ENCODE peak calls at places on chromosomes 11 and 22, in nine cellular contexts. Z, C, A, P, E, T, Y, O and H are unnamed samples.

GRCh38 chr11:62879150-62879549 is 1.5 kb upstream of the SLC3A2 start:
- DNase-seq in C (no peak), O (no peak), Z (no peak), T (no peak), E (no peak), A (no peak), P (no peak), Y (no peak), H (no peak)

GRCh38 chr11:4830909-4831308 is 9.8 kb downstream of the OR51F2 start:
- DNase-seq in E (no peak), O (no peak), P (no peak), Z (no peak), Y (no peak), A (no peak), T (no peak), C (no peak), H (no peak)

GRCh38 chr11:134502153-134502550 is 90.1 kb upstream of the B3GAT1 start:
- DNase-seq in E (no peak), A (no peak), P (no peak), C (no peak), O (peak; percentile 11), Z (no peak), Y (no peak), T (no peak), H (no peak)

GRCh38 chr11:298406-299065 is 790 bp downstream of the IFITM5 start:
- DNase-seq in E (no peak), C (no peak), Z (no peak), O (peak; percentile 32), Y (no peak), T (no peak), A (no peak), P (peak; percentile 14), H (peak; percentile 81)

GRCh38 chr11:18527512-18527911 is 770 bp upstream of the TSG101 start:
- DNase-seq in E (no peak), A (peak; percentile 31), O (no peak), C (no peak), Y (no peak), T (no peak), P (no peak), Z (peak; percentile 59), H (peak; percentile 65)

GRCh38 chr11:13224324-13224723 is 53.3 kb upstream of the BMAL1 start:
- DNase-seq in O (no peak), Z (no peak), P (no peak), C (no peak), T (no peak), E (no peak), A (no peak), Y (no peak), H (no peak)

GRCh38 chr11:33801821-33802413 is 27.6 kb upstream of the FBXO3 start:
- DNase-seq in C (no peak), A (no peak), Y (peak; percentile 0), P (no peak), T (no peak), O (no peak), E (no peak), Z (no peak), H (no peak)

GRCh38 chr11:74135516-74135840 is 35.3 kb downstream of the C2CD3 start:
- DNase-seq in E (no peak), O (no peak), P (no peak), A (no peak), Y (no peak), Z (peak; percentile 21), T (no peak), C (no peak), H (no peak)

GRCh38 chr11:15509082-15509481 is 394.4 kb downstream of the INSC start:
- DNase-seq in T (no peak), E (no peak), Z (no peak), A (no peak), O (no peak), P (no peak), Y (no peak), C (no peak), H (no peak)

GRCh38 chr11:62472063-62472884 is 53.4 kb downstream of the SCGB1A1 start:
- DNase-seq in T (no peak), P (peak; percentile 51), A (no peak), O (no peak), Y (peak; percentile 59), E (peak; percentile 38), Z (peak; percentile 52), C (no peak), H (peak; percentile 86)

GRCh38 chr11:44658451-44658850 is 68.3 kb upstream of the TSPAN18 start:
- DNase-seq in Y (no peak), E (peak; percentile 54), C (peak; percentile 51), A (no peak), P (no peak), Z (peak; percentile 21), O (no peak), T (no peak), H (peak; percentile 86)

DNA sequence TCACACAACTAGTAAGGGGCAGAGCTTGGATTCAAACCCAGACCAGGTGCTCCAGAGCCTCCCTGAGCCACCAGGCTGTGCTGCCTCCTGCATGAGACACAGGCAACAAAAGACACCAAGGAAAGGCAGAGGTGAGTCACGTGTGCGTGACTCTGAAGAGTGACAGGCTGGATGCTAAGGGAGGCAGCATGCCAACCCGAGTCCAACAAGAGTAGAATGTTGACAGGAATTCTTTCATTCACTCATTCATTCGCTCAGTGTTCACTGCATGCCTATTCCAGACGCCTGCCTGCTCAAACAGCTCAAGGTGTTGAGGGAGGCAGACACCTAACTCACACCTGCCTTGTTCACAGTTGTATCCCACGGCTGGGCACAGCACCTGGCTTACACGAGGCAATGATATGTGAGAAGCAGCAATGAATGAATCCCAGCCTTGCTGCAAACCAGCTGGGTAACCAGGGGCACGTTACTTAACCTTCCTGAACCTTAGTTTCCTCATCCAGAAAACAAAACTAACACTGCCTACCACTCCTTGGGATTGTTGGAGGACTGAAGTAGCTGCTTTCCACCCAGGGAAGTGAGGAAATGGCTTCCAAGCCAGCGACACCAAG is 73.8 kb upstream of the ARFGAP3 start:
- DNase-seq in O (no peak), A (peak; percentile 15), C (no peak), Z (no peak), E (no peak), T (no peak), Y (peak; percentile 46), P (no peak), H (peak; percentile 26)
- H3K4me1 ChIP-seq in O (peaks cover 94% of the 10 kb centered on the region), A (peaks cover 49% of the 10 kb centered on the region), C (peaks cover 2% of the 10 kb centered on the region), Z (peaks cover 24% of the 10 kb centered on the region), E (no peaks in the 10 kb centered on the region), T (peaks cover 9% of the 10 kb centered on the region), Y (peaks cover 30% of the 10 kb centered on the region), P (peaks cover 52% of the 10 kb centered on the region), H (peaks cover 58% of the 10 kb centered on the region)

GRCh38 chr11:61090982-61091372 is 11.3 kb upstream of the CD5 start:
- DNase-seq in A (no peak), P (no peak), E (no peak), T (no peak), Y (no peak), C (no peak), O (no peak), Z (no peak), H (no peak)
- H3K4me1 ChIP-seq in A (peaks cover 13% of the 10 kb centered on the region), P (no peaks in the 10 kb centered on the region), E (no peaks in the 10 kb centered on the region), T (peaks cover 31% of the 10 kb centered on the region), Y (peaks cover 6% of the 10 kb centered on the region), C (no peaks in the 10 kb centered on the region), O (peaks cover 8% of the 10 kb centered on the region), Z (peaks cover 7% of the 10 kb centered on the region), H (no peaks in the 10 kb centered on the region)

GRCh38 chr11:1485504-1485885 is 1.1 kb downstream of the MOB2 start:
- DNase-seq in T (no peak), Y (no peak), A (no peak), E (no peak), C (no peak), P (no peak), O (no peak), Z (no peak), H (peak; percentile 73)
- H3K4me1 ChIP-seq in T (peaks cover 17% of the 10 kb centered on the region), Y (peaks cover 13% of the 10 kb centered on the region), A (no peaks in the 10 kb centered on the region), E (no peaks in the 10 kb centered on the region), C (no peaks in the 10 kb centered on the region), P (peaks cover 73% of the 10 kb centered on the region), O (peaks cover 70% of the 10 kb centered on the region), Z (peaks cover 41% of the 10 kb centered on the region), H (peaks cover 4% of the 10 kb centered on the region)

GRCh38 chr11:58507355-58507754 is 550 bp downstream of the OR5B21 start:
- DNase-seq in E (no peak), Y (no peak), Z (no peak), C (no peak), O (no peak), T (no peak), A (no peak), P (no peak), H (no peak)
- H3K4me1 ChIP-seq in E (no peaks in the 10 kb centered on the region), Y (no peaks in the 10 kb centered on the region), Z (no peaks in the 10 kb centered on the region), C (no peaks in the 10 kb centered on the region), O (no peaks in the 10 kb centered on the region), T (no peaks in the 10 kb centered on the region), A (peaks cover 16% of the 10 kb centered on the region), P (no peaks in the 10 kb centered on the region), H (no peaks in the 10 kb centered on the region)

DNA sequence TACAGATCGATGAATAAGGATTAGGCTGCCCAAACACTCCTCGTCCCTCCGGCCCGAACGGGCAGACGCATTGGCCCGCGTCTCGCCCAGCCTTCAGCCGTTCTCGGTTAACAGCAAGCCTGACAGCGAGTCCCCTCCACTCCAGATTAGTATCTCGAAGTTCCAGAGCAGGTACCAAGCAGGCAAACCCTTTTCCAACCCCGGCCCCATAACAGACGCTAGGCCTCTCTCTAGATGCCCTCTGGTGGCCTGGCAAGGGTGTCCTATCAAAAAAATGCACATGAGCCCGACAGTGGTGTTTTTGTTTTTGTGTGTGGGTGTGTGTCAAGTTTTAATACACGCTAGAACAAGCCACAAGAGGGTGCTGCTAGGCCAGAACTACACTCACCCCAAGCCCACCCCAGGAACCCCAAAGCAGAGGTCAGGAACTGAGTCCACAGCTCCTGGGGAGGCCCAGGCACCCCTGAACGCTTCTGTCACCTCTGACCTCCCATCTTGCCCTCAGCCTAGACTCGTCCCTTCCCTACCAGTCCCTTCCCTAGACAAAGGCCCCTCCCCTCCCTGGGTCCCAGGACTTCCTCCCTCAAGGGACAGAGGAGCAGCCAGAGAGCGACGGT is 658 bp upstream of the ARFGAP2 start:
- DNase-seq in O (peak; percentile 71), E (peak; percentile 66), Y (peak; percentile 69), P (peak; percentile 73), A (peak; percentile 94), Z (peak; percentile 88), T (peak; percentile 57), C (peak; percentile 74), H (peak; percentile 97)
- H3K4me1 ChIP-seq in O (peaks cover 36% of the 10 kb centered on the region), E (peaks cover 6% of the 10 kb centered on the region), Y (peaks cover 24% of the 10 kb centered on the region), P (peaks cover 28% of the 10 kb centered on the region), A (peaks cover 22% of the 10 kb centered on the region), Z (peaks cover 13% of the 10 kb centered on the region), T (peaks cover 21% of the 10 kb centered on the region), C (peaks cover 5% of the 10 kb centered on the region), H (peaks cover 19% of the 10 kb centered on the region)

GRCh38 chr22:49667236-49667635 is 160.4 kb downstream of the BRD1 start:
- DNase-seq in E (no peak), C (peak; percentile 20), O (no peak), T (no peak), P (peak; percentile 22), Z (no peak), A (peak; percentile 37), Y (no peak), H (peak; percentile 77)
- H3K4me1 ChIP-seq in E (no peaks in the 10 kb centered on the region), C (peaks cover 2% of the 10 kb centered on the region), O (peaks cover 22% of the 10 kb centered on the region), T (peaks cover 11% of the 10 kb centered on the region), P (peaks cover 6% of the 10 kb centered on the region), Z (peaks cover 3% of the 10 kb centered on the region), A (peaks cover 12% of the 10 kb centered on the region), Y (no peaks in the 10 kb centered on the region), H (no peaks in the 10 kb centered on the region)

GRCh38 chr11:57779275-57779674 is 17.7 kb downstream of the CTNND1 start:
- DNase-seq in E (no peak), Y (no peak), C (peak; percentile 81), P (no peak), A (no peak), T (no peak), O (no peak), Z (peak; percentile 63), H (no peak)
- H3K4me1 ChIP-seq in E (peaks cover 2% of the 10 kb centered on the region), Y (peaks cover 98% of the 10 kb centered on the region), C (peaks cover 27% of the 10 kb centered on the region), P (peaks cover 89% of the 10 kb centered on the region), A (no peaks in the 10 kb centered on the region), T (no peaks in the 10 kb centered on the region), O (peaks cover 99% of the 10 kb centered on the region), Z (peaks cover 11% of the 10 kb centered on the region), H (peaks cover 47% of the 10 kb centered on the region)